ENCODE peak calls at places on chromosomes 16 and 17, in ten cellular contexts. One of them, this sample, is unnamed.

GRCh38 chr17:61757168-61757567 is 106.2 kb downstream of the BRIP1 start:
- DNase-seq in left ventricle myocardium inferior: no peak
- DNase-seq in fibroblast of villous mesenchyme: no peak
- DNase-seq in thoracic aorta: no peak
- DNase-seq in fibroblast of the aortic adventitia: no peak
- DNase-seq in AG09309: no peak
- DNase-seq in cardiac muscle cell: no peak
- DNase-seq in prostate gland: no peak
- DNase-seq in MM.1S: peak
- DNase-seq in fibroblast of mammary gland: no peak
- DNase-seq in this sample: no peak

GRCh38 chr16:71425746-71426068 is 16.1 kb downstream of the TLE7 start:
- DNase-seq in left ventricle myocardium inferior: no peak
- DNase-seq in fibroblast of villous mesenchyme: no peak
- DNase-seq in thoracic aorta: no peak
- DNase-seq in fibroblast of the aortic adventitia: no peak
- DNase-seq in AG09309: no peak
- DNase-seq in cardiac muscle cell: no peak
- DNase-seq in prostate gland: no peak
- DNase-seq in MM.1S: no peak
- DNase-seq in fibroblast of mammary gland: no peak
- DNase-seq in this sample: no peak

GRCh38 chr17:73342549-73343167 is 30.9 kb upstream of the CDC42EP4 start:
- DNase-seq in left ventricle myocardium inferior: no peak
- DNase-seq in fibroblast of villous mesenchyme: peak
- DNase-seq in thoracic aorta: no peak
- DNase-seq in fibroblast of the aortic adventitia: peak
- DNase-seq in AG09309: no peak
- DNase-seq in cardiac muscle cell: peak
- DNase-seq in prostate gland: no peak
- DNase-seq in MM.1S: no peak
- DNase-seq in fibroblast of mammary gland: peak
- DNase-seq in this sample: peak

GRCh38 chr16:56460101-56460500 is 8.7 kb downstream of the OGFOD1 start:
- DNase-seq in left ventricle myocardium inferior: no peak
- DNase-seq in fibroblast of villous mesenchyme: peak
- DNase-seq in thoracic aorta: no peak
- DNase-seq in fibroblast of the aortic adventitia: peak
- DNase-seq in AG09309: no peak
- DNase-seq in cardiac muscle cell: no peak
- DNase-seq in prostate gland: no peak
- DNase-seq in MM.1S: no peak
- DNase-seq in fibroblast of mammary gland: no peak
- DNase-seq in this sample: no peak

GRCh38 chr16:31508706-31509523 is 724 bp upstream of the RUSF1 start:
- DNase-seq in left ventricle myocardium inferior: no peak
- DNase-seq in fibroblast of villous mesenchyme: peak
- DNase-seq in thoracic aorta: no peak
- DNase-seq in fibroblast of the aortic adventitia: peak
- DNase-seq in AG09309: no peak
- DNase-seq in cardiac muscle cell: peak
- DNase-seq in prostate gland: no peak
- DNase-seq in MM.1S: no peak
- DNase-seq in fibroblast of mammary gland: peak
- DNase-seq in this sample: peak

GRCh38 chr17:39222866-39223834 is 2.6 kb downstream of the STAC2 start:
- DNase-seq in left ventricle myocardium inferior: no peak
- DNase-seq in fibroblast of villous mesenchyme: no peak
- DNase-seq in thoracic aorta: no peak
- DNase-seq in fibroblast of the aortic adventitia: no peak
- DNase-seq in AG09309: no peak
- DNase-seq in cardiac muscle cell: no peak
- DNase-seq in prostate gland: no peak
- DNase-seq in MM.1S: no peak
- DNase-seq in fibroblast of mammary gland: no peak
- DNase-seq in this sample: no peak

GRCh38 chr16:75758215-75758614 is 31.9 kb upstream of the CPHXL start:
- DNase-seq in left ventricle myocardium inferior: no peak
- DNase-seq in fibroblast of villous mesenchyme: peak
- DNase-seq in thoracic aorta: no peak
- DNase-seq in fibroblast of the aortic adventitia: peak
- DNase-seq in AG09309: no peak
- DNase-seq in cardiac muscle cell: peak
- DNase-seq in prostate gland: no peak
- DNase-seq in MM.1S: no peak
- DNase-seq in fibroblast of mammary gland: peak
- DNase-seq in this sample: peak

GRCh38 chr16:66189951-66190350 is 176.5 kb upstream of the CDH5 start:
- DNase-seq in left ventricle myocardium inferior: no peak
- DNase-seq in fibroblast of villous mesenchyme: peak
- DNase-seq in thoracic aorta: no peak
- DNase-seq in fibroblast of the aortic adventitia: peak
- DNase-seq in AG09309: peak
- DNase-seq in cardiac muscle cell: peak
- DNase-seq in prostate gland: no peak
- DNase-seq in MM.1S: no peak
- DNase-seq in fibroblast of mammary gland: peak
- DNase-seq in this sample: peak

GRCh38 chr17:43028221-43028861 is 3.3 kb downstream of the RND2 start:
- DNase-seq in left ventricle myocardium inferior: no peak
- DNase-seq in fibroblast of villous mesenchyme: no peak
- DNase-seq in thoracic aorta: no peak
- DNase-seq in fibroblast of the aortic adventitia: no peak
- DNase-seq in AG09309: no peak
- DNase-seq in cardiac muscle cell: no peak
- DNase-seq in prostate gland: no peak
- DNase-seq in MM.1S: no peak
- DNase-seq in fibroblast of mammary gland: no peak
- DNase-seq in this sample: no peak

GRCh38 chr17:68910256-68910705 is 44.9 kb downstream of the ABCA8 start:
- DNase-seq in left ventricle myocardium inferior: peak
- DNase-seq in fibroblast of villous mesenchyme: peak
- DNase-seq in thoracic aorta: no peak
- DNase-seq in fibroblast of the aortic adventitia: peak
- DNase-seq in AG09309: no peak
- DNase-seq in cardiac muscle cell: peak
- DNase-seq in prostate gland: no peak
- DNase-seq in MM.1S: no peak
- DNase-seq in fibroblast of mammary gland: peak
- DNase-seq in this sample: peak

GRCh38 chr17:75634376-75634740 is 1.1 kb downstream of the SMIM5 start:
- DNase-seq in left ventricle myocardium inferior: no peak
- DNase-seq in fibroblast of villous mesenchyme: no peak
- DNase-seq in thoracic aorta: no peak
- DNase-seq in fibroblast of the aortic adventitia: no peak
- DNase-seq in AG09309: no peak
- DNase-seq in cardiac muscle cell: no peak
- DNase-seq in prostate gland: no peak
- DNase-seq in MM.1S: no peak
- DNase-seq in fibroblast of mammary gland: no peak
- DNase-seq in this sample: no peak

GRCh38 chr16:51621610-51622009 is 470.5 kb upstream of the SALL1 start:
- DNase-seq in left ventricle myocardium inferior: no peak
- DNase-seq in fibroblast of villous mesenchyme: no peak
- DNase-seq in thoracic aorta: no peak
- DNase-seq in fibroblast of the aortic adventitia: no peak
- DNase-seq in AG09309: no peak
- DNase-seq in cardiac muscle cell: no peak
- DNase-seq in prostate gland: no peak
- DNase-seq in MM.1S: no peak
- DNase-seq in fibroblast of mammary gland: peak
- DNase-seq in this sample: no peak

GRCh38 chr17:78745407-78746088 is 36.5 kb downstream of the CYTH1 start:
- DNase-seq in left ventricle myocardium inferior: no peak
- DNase-seq in fibroblast of villous mesenchyme: peak
- DNase-seq in thoracic aorta: no peak
- DNase-seq in fibroblast of the aortic adventitia: peak
- DNase-seq in AG09309: no peak
- DNase-seq in cardiac muscle cell: peak
- DNase-seq in prostate gland: no peak
- DNase-seq in MM.1S: peak
- DNase-seq in fibroblast of mammary gland: peak
- DNase-seq in this sample: peak

GRCh38 chr16:85171809-85172464 is 59.7 kb upstream of the CIBAR2 start:
- DNase-seq in left ventricle myocardium inferior: no peak
- DNase-seq in fibroblast of villous mesenchyme: no peak
- DNase-seq in thoracic aorta: no peak
- DNase-seq in fibroblast of the aortic adventitia: no peak
- DNase-seq in AG09309: no peak
- DNase-seq in cardiac muscle cell: no peak
- DNase-seq in prostate gland: no peak
- DNase-seq in MM.1S: no peak
- DNase-seq in fibroblast of mammary gland: no peak
- DNase-seq in this sample: no peak

GRCh38 chr17:59341922-59342321 is 10.5 kb downstream of the YPEL2 start:
- DNase-seq in left ventricle myocardium inferior: no peak
- DNase-seq in fibroblast of villous mesenchyme: no peak
- DNase-seq in thoracic aorta: no peak
- DNase-seq in fibroblast of the aortic adventitia: no peak
- DNase-seq in AG09309: no peak
- DNase-seq in cardiac muscle cell: no peak
- DNase-seq in prostate gland: no peak
- DNase-seq in MM.1S: no peak
- DNase-seq in fibroblast of mammary gland: no peak
- DNase-seq in this sample: no peak

GRCh38 chr17:80445152-80446110 is 30.5 kb downstream of the ENDOV start:
- DNase-seq in left ventricle myocardium inferior: no peak
- DNase-seq in fibroblast of villous mesenchyme: no peak
- DNase-seq in thoracic aorta: no peak
- DNase-seq in fibroblast of the aortic adventitia: no peak
- DNase-seq in AG09309: no peak
- DNase-seq in cardiac muscle cell: no peak
- DNase-seq in prostate gland: no peak
- DNase-seq in MM.1S: no peak
- DNase-seq in fibroblast of mammary gland: no peak
- DNase-seq in this sample: no peak
- H3K4me3 ChIP-seq in left ventricle myocardium inferior: no peak
- H3K4me3 ChIP-seq in fibroblast of villous mesenchyme: no peak
- H3K4me3 ChIP-seq in thoracic aorta: no peak
- H3K4me3 ChIP-seq in fibroblast of the aortic adventitia: no peak
- H3K4me3 ChIP-seq in AG09309: no peak
- H3K4me3 ChIP-seq in cardiac muscle cell: no peak
- H3K4me3 ChIP-seq in prostate gland: no peak
- H3K4me3 ChIP-seq in MM.1S: no peak
- H3K4me3 ChIP-seq in fibroblast of mammary gland: no peak
- H3K4me3 ChIP-seq in this sample: no peak

GRCh38 chr17:81697261-81698044 is 5.7 kb upstream of the MRPL12 start:
- DNase-seq in left ventricle myocardium inferior: no peak
- DNase-seq in fibroblast of villous mesenchyme: no peak
- DNase-seq in thoracic aorta: no peak
- DNase-seq in fibroblast of the aortic adventitia: no peak
- DNase-seq in AG09309: no peak
- DNase-seq in cardiac muscle cell: no peak
- DNase-seq in prostate gland: no peak
- DNase-seq in MM.1S: no peak
- DNase-seq in fibroblast of mammary gland: no peak
- DNase-seq in this sample: no peak

GRCh38 chr17:81703747-81704654 is 834 bp downstream of the MRPL12 start:
- DNase-seq in left ventricle myocardium inferior: no peak
- DNase-seq in fibroblast of villous mesenchyme: no peak
- DNase-seq in thoracic aorta: no peak
- DNase-seq in fibroblast of the aortic adventitia: no peak
- DNase-seq in AG09309: no peak
- DNase-seq in cardiac muscle cell: no peak
- DNase-seq in prostate gland: no peak
- DNase-seq in MM.1S: no peak
- DNase-seq in fibroblast of mammary gland: no peak
- DNase-seq in this sample: peak

GRCh38 chr17:81702934-81703746 is at the start of gene MRPL12:
- DNase-seq in left ventricle myocardium inferior: peak
- DNase-seq in fibroblast of villous mesenchyme: peak
- DNase-seq in thoracic aorta: peak
- DNase-seq in fibroblast of the aortic adventitia: peak
- DNase-seq in AG09309: peak
- DNase-seq in cardiac muscle cell: peak
- DNase-seq in prostate gland: peak
- DNase-seq in MM.1S: peak
- DNase-seq in fibroblast of mammary gland: peak
- DNase-seq in this sample: peak

GRCh38 chr17:81700353-81701287 is 2.5 kb upstream of the MRPL12 start:
- DNase-seq in left ventricle myocardium inferior: no peak
- DNase-seq in fibroblast of villous mesenchyme: no peak
- DNase-seq in thoracic aorta: no peak
- DNase-seq in fibroblast of the aortic adventitia: no peak
- DNase-seq in AG09309: no peak
- DNase-seq in cardiac muscle cell: no peak
- DNase-seq in prostate gland: no peak
- DNase-seq in MM.1S: no peak
- DNase-seq in fibroblast of mammary gland: no peak
- DNase-seq in this sample: peak

GRCh38 chr17:81701288-81702071 is 1.7 kb upstream of the MRPL12 start:
- DNase-seq in left ventricle myocardium inferior: no peak
- DNase-seq in fibroblast of villous mesenchyme: no peak
- DNase-seq in thoracic aorta: no peak
- DNase-seq in fibroblast of the aortic adventitia: no peak
- DNase-seq in AG09309: no peak
- DNase-seq in cardiac muscle cell: no peak
- DNase-seq in prostate gland: no peak
- DNase-seq in MM.1S: peak
- DNase-seq in fibroblast of mammary gland: no peak
- DNase-seq in this sample: no peak
- TF ChIP-seq CTCF in left ventricle myocardium inferior: no peak
- TF ChIP-seq CTCF in fibroblast of villous mesenchyme: no peak
- TF ChIP-seq CTCF in thoracic aorta: no peak
- TF ChIP-seq CTCF in fibroblast of the aortic adventitia: no peak
- TF ChIP-seq CTCF in AG09309: peak
- TF ChIP-seq CTCF in cardiac muscle cell: no peak
- TF ChIP-seq CTCF in prostate gland: no peak
- TF ChIP-seq CTCF in MM.1S: peak
- TF ChIP-seq CTCF in fibroblast of mammary gland: no peak
- TF ChIP-seq CTCF in this sample: no peak

DNA sequence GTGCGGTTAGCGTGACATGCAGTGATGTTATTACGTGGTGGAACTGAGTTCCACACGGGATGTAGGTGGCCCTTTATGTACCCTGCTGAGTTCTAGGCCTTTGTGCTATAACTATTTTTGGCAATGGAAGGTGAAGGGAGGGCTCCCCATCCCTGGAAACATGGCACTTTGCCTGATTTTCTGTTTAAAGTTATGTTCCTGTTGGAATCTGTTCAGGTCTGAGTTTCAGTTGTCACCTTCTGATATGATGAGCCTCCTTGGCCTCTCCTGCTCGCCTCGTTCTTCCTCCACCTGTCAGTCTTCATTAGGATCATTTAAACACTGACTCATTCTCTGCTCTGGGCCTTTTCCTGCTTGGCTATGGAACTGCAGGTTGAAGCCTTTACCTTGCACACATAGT is 200.6 kb downstream of the FTO start:
- DNase-seq in left ventricle myocardium inferior: no peak
- DNase-seq in fibroblast of villous mesenchyme: no peak
- DNase-seq in thoracic aorta: no peak
- DNase-seq in fibroblast of the aortic adventitia: no peak
- DNase-seq in AG09309: no peak
- DNase-seq in cardiac muscle cell: no peak
- DNase-seq in prostate gland: no peak
- DNase-seq in MM.1S: no peak
- DNase-seq in fibroblast of mammary gland: no peak
- DNase-seq in this sample: no peak
- H3K4me3 ChIP-seq in left ventricle myocardium inferior: no peak
- H3K4me3 ChIP-seq in fibroblast of villous mesenchyme: no peak
- H3K4me3 ChIP-seq in thoracic aorta: no peak
- H3K4me3 ChIP-seq in fibroblast of the aortic adventitia: no peak
- H3K4me3 ChIP-seq in AG09309: no peak
- H3K4me3 ChIP-seq in cardiac muscle cell: no peak
- H3K4me3 ChIP-seq in prostate gland: no peak
- H3K4me3 ChIP-seq in MM.1S: no peak
- H3K4me3 ChIP-seq in fibroblast of mammary gland: no peak
- H3K4me3 ChIP-seq in this sample: no peak

GRCh38 chr17:31902693-31903092 is 1.2 kb upstream of the UTP6 start:
- DNase-seq in left ventricle myocardium inferior: no peak
- DNase-seq in fibroblast of villous mesenchyme: no peak
- DNase-seq in thoracic aorta: no peak
- DNase-seq in fibroblast of the aortic adventitia: no peak
- DNase-seq in AG09309: no peak
- DNase-seq in cardiac muscle cell: no peak
- DNase-seq in prostate gland: no peak
- DNase-seq in MM.1S: peak
- DNase-seq in fibroblast of mammary gland: no peak
- DNase-seq in this sample: no peak
- TF ChIP-seq CTCF in left ventricle myocardium inferior: no peak
- TF ChIP-seq CTCF in fibroblast of villous mesenchyme: no peak
- TF ChIP-seq CTCF in thoracic aorta: no peak
- TF ChIP-seq CTCF in fibroblast of the aortic adventitia: no peak
- TF ChIP-seq CTCF in AG09309: no peak
- TF ChIP-seq CTCF in cardiac muscle cell: no peak
- TF ChIP-seq CTCF in prostate gland: no peak
- TF ChIP-seq CTCF in MM.1S: no peak
- TF ChIP-seq CTCF in fibroblast of mammary gland: no peak
- TF ChIP-seq CTCF in this sample: no peak

This sample was measured in choroid plexus epithelial cell.